ENCODE peak calls at places on chromosomes 4 and X, in six cellular contexts. One of them, this sample, is unnamed.

GRCh38 chr4:139299536-139299935 is 1.8 kb upstream of the NAA15 start:
- DNase-seq in astrocyte of the cerebellum: no peak
- DNase-seq in NCI-H1436: no peak
- DNase-seq in NCI-H1105: no peak
- DNase-seq in adrenal gland: no peak
- DNase-seq in NCI-H2107: no peak
- DNase-seq in this sample: no peak

GRCh38 chrX:3599787-3600465 is 113.5 kb downstream of the PRKX start:
- DNase-seq in astrocyte of the cerebellum: peak; percentile 1
- DNase-seq in NCI-H1436: no peak
- DNase-seq in NCI-H1105: no peak
- DNase-seq in adrenal gland: no peak
- DNase-seq in NCI-H2107: no peak
- DNase-seq in this sample: no peak

GRCh38 chr4:1250921-1251772 is 2.2 kb upstream of the CTBP1 start:
- DNase-seq in astrocyte of the cerebellum: no peak
- DNase-seq in NCI-H1436: no peak
- DNase-seq in NCI-H1105: no peak
- DNase-seq in adrenal gland: no peak
- DNase-seq in NCI-H2107: no peak
- DNase-seq in this sample: peak; percentile 27

GRCh38 chr4:80216100-80216761 is 18.9 kb downstream of the PRDM8 start:
- DNase-seq in astrocyte of the cerebellum: no peak
- DNase-seq in NCI-H1436: no peak
- DNase-seq in NCI-H1105: no peak
- DNase-seq in adrenal gland: no peak
- DNase-seq in NCI-H2107: no peak
- DNase-seq in this sample: no peak

GRCh38 chr4:177001271-177002175 is 208.8 kb upstream of the VEGFC start:
- DNase-seq in astrocyte of the cerebellum: no peak
- DNase-seq in NCI-H1436: no peak
- DNase-seq in NCI-H1105: no peak
- DNase-seq in adrenal gland: no peak
- DNase-seq in NCI-H2107: no peak
- DNase-seq in this sample: no peak

GRCh38 chrX:17596546-17597205 is 140.6 kb upstream of the SCML1 start:
- DNase-seq in astrocyte of the cerebellum: no peak
- DNase-seq in NCI-H1436: no peak
- DNase-seq in NCI-H1105: no peak
- DNase-seq in adrenal gland: no peak
- DNase-seq in NCI-H2107: no peak
- DNase-seq in this sample: no peak

GRCh38 chr4:24141836-24142235 is 252.0 kb upstream of the PPARGC1A start:
- DNase-seq in astrocyte of the cerebellum: no peak
- DNase-seq in NCI-H1436: no peak
- DNase-seq in NCI-H1105: no peak
- DNase-seq in adrenal gland: no peak
- DNase-seq in NCI-H2107: no peak
- DNase-seq in this sample: no peak

GRCh38 chr4:154559141-154559841 is 3.5 kb upstream of the FGB start:
- DNase-seq in astrocyte of the cerebellum: peak; percentile 49
- DNase-seq in NCI-H1436: peak; percentile 9
- DNase-seq in NCI-H1105: peak; percentile 10
- DNase-seq in adrenal gland: no peak
- DNase-seq in NCI-H2107: no peak
- DNase-seq in this sample: no peak

GRCh38 chr4:114264452-114264851 is 285.0 kb upstream of the ARSJ start:
- DNase-seq in astrocyte of the cerebellum: no peak
- DNase-seq in NCI-H1436: no peak
- DNase-seq in NCI-H1105: no peak
- DNase-seq in adrenal gland: no peak
- DNase-seq in NCI-H2107: no peak
- DNase-seq in this sample: no peak

GRCh38 chrX:24020280-24020876 is 6.6 kb downstream of the KLHL15 start:
- DNase-seq in astrocyte of the cerebellum: no peak
- DNase-seq in NCI-H1436: no peak
- DNase-seq in NCI-H1105: no peak
- DNase-seq in adrenal gland: no peak
- DNase-seq in NCI-H2107: no peak
- DNase-seq in this sample: no peak

GRCh38 chr4:6281436-6282144 is 11.9 kb downstream of the WFS1 start:
- DNase-seq in astrocyte of the cerebellum: no peak
- DNase-seq in NCI-H1436: no peak
- DNase-seq in NCI-H1105: no peak
- DNase-seq in adrenal gland: no peak
- DNase-seq in NCI-H2107: no peak
- DNase-seq in this sample: peak; percentile 67

GRCh38 chr4:30720021-30720655 is at the start of gene PCDH7:
- DNase-seq in astrocyte of the cerebellum: no peak
- DNase-seq in NCI-H1436: no peak
- DNase-seq in NCI-H1105: peak; percentile 27
- DNase-seq in adrenal gland: no peak
- DNase-seq in NCI-H2107: no peak
- DNase-seq in this sample: peak; percentile 36

GRCh38 chrX:132631579-132632232 is 142.9 kb upstream of the MBNL3 start:
- DNase-seq in astrocyte of the cerebellum: peak; percentile 19
- DNase-seq in NCI-H1436: peak; percentile 13
- DNase-seq in NCI-H1105: peak; percentile 21
- DNase-seq in adrenal gland: no peak
- DNase-seq in NCI-H2107: peak; percentile 22
- DNase-seq in this sample: no peak

GRCh38 chr4:32748498-32748897 is 2028.3 kb downstream of the PCDH7 start:
- DNase-seq in astrocyte of the cerebellum: no peak
- DNase-seq in NCI-H1436: no peak
- DNase-seq in NCI-H1105: no peak
- DNase-seq in adrenal gland: no peak
- DNase-seq in NCI-H2107: no peak
- DNase-seq in this sample: no peak

GRCh38 chr4:13525606-13526281 is 18.6 kb downstream of the NKX3-2 start:
- DNase-seq in astrocyte of the cerebellum: no peak
- DNase-seq in NCI-H1436: no peak
- DNase-seq in NCI-H1105: no peak
- DNase-seq in adrenal gland: no peak
- DNase-seq in NCI-H2107: no peak
- DNase-seq in this sample: no peak

GRCh38 chr4:11053601-11054000 is 369.0 kb upstream of the CLNK start:
- DNase-seq in astrocyte of the cerebellum: no peak
- DNase-seq in NCI-H1436: no peak
- DNase-seq in NCI-H1105: no peak
- DNase-seq in adrenal gland: no peak
- DNase-seq in NCI-H2107: no peak
- DNase-seq in this sample: no peak

GRCh38 chr4:87406462-87406861 is 15.5 kb upstream of the HSD17B11 start:
- DNase-seq in astrocyte of the cerebellum: no peak
- DNase-seq in NCI-H1436: no peak
- DNase-seq in NCI-H1105: no peak
- DNase-seq in adrenal gland: no peak
- DNase-seq in NCI-H2107: no peak
- DNase-seq in this sample: no peak

This sample was measured in left cardiac atrium.